ENCODE peak calls at places on chromosomes 4 and X, in eight cellular contexts. R is upper lobe of left lung, O is HepG2, L is HCT116, J is Panc1, H is K562, Q is GM12878, T is GM23338. E is an unnamed sample.
A peak's percentile ranks its signal among the peaks of the same experiment; 100 is the strongest.

GRCh38 chrX:55783723-55784122 is 66.2 kb downstream of the RRAGB start:
- ATAC-seq in R (no peak), O (no peak), L (no peak), J (no peak), H (no peak), Q (peak; percentile 57), T (no peak), E (no peak)

GRCh38 chr4:168551945-168552695 is 55.3 kb downstream of the PALLD start:
- ATAC-seq in R (peak; percentile 55), O (no peak), L (peak; percentile 59), J (no peak), H (peak; percentile 79), Q (peak; percentile 61), T (peak; percentile 77), E (no peak)

GRCh38 chr4:38600575-38600974 is 63.4 kb upstream of the KLF3 start:
- ATAC-seq in R (peak; percentile 54), O (no peak), L (peak; percentile 61), J (no peak), H (peak; percentile 40), Q (peak; percentile 71), T (no peak), E (no peak)

GRCh38 chr4:140096483-140096861 is 57.5 kb downstream of the MAML3 start:
- ATAC-seq in R (no peak), O (no peak), L (no peak), J (no peak), H (no peak), Q (no peak), T (no peak), E (no peak)

GRCh38 chr4:26723216-26723615 is 137.4 kb upstream of the STIM2 start:
- ATAC-seq in R (no peak), O (no peak), L (no peak), J (no peak), H (no peak), Q (peak; percentile 98), T (no peak), E (no peak)

GRCh38 chrX:78237127-78237526 is 90.3 kb downstream of the CYSLTR1 start:
- ATAC-seq in R (no peak), O (no peak), L (no peak), J (no peak), H (no peak), Q (no peak), T (no peak), E (no peak)

GRCh38 chr4:3059090-3059428 is 15.3 kb downstream of the HTT-AS start:
- ATAC-seq in R (peak; percentile 48), O (no peak), L (no peak), J (no peak), H (no peak), Q (peak; percentile 96), T (no peak), E (no peak)

GRCh38 chr4:112509243-112510190 is 6.5 kb downstream of the NEUROG2 start:
- ATAC-seq in R (no peak), O (no peak), L (no peak), J (no peak), H (no peak), Q (no peak), T (peak; percentile 8), E (no peak)

GRCh38 chr4:19693949-19694597 is 557.6 kb upstream of the SLIT2 start:
- ATAC-seq in R (no peak), O (no peak), L (no peak), J (no peak), H (no peak), Q (no peak), T (peak; percentile 59), E (no peak)

GRCh38 chr4:78185117-78185516 is 128.0 kb downstream of the FRAS1 start:
- ATAC-seq in R (no peak), O (no peak), L (no peak), J (no peak), H (no peak), Q (no peak), T (no peak), E (no peak)

GRCh38 chrX:10085223-10085622 is 71.6 kb upstream of the CLCN4 start:
- ATAC-seq in R (no peak), O (no peak), L (no peak), J (no peak), H (no peak), Q (peak; percentile 53), T (no peak), E (no peak)

GRCh38 chrX:45851434-45851991 is 650.8 kb upstream of the DIPK2B start:
- ATAC-seq in R (peak; percentile 75), O (peak; percentile 90), L (peak; percentile 84), J (peak; percentile 95), H (no peak), Q (peak; percentile 62), T (peak; percentile 80), E (peak; percentile 43)

GRCh38 chrX:133544778-133545177 is 129.5 kb upstream of the GPC4 start:
- ATAC-seq in R (no peak), O (peak; percentile 9), L (no peak), J (no peak), H (no peak), Q (no peak), T (no peak), E (no peak)

GRCh38 chr4:8560265-8561047 is 19.7 kb upstream of the GPR78 start:
- ATAC-seq in R (peak; percentile 20), O (no peak), L (no peak), J (peak; percentile 30), H (peak; percentile 49), Q (no peak), T (peak; percentile 53), E (no peak)

GRCh38 chrX:39140581-39140980 is 339.3 kb downstream of the MID1IP1 start:
- ATAC-seq in R (no peak), O (no peak), L (no peak), J (no peak), H (no peak), Q (no peak), T (no peak), E (no peak)

GRCh38 chr4:25090516-25090915 is 59.8 kb upstream of the LGI2 start:
- ATAC-seq in R (no peak), O (no peak), L (no peak), J (no peak), H (no peak), Q (no peak), T (no peak), E (no peak)

GRCh38 chrX:31213941-31214340 is 142.1 kb upstream of the FTHL17 start:
- ATAC-seq in R (no peak), O (peak; percentile 55), L (no peak), J (no peak), H (peak; percentile 67), Q (peak; percentile 64), T (no peak), E (no peak)

GRCh38 chrX:154305481-154306205 is 10.0 kb downstream of the TKTL1 start:
- ATAC-seq in R (no peak), O (no peak), L (no peak), J (no peak), H (no peak), Q (no peak), T (no peak), E (no peak)

GRCh38 chr4:118037955-118038354 is 3.7 kb downstream of the NDST3 start:
- ATAC-seq in R (no peak), O (no peak), L (no peak), J (no peak), H (no peak), Q (no peak), T (no peak), E (no peak)

GRCh38 chr4:123786159-123786915 is 389.7 kb downstream of the SPRY1 start:
- ATAC-seq in R (peak; percentile 35), O (no peak), L (no peak), J (no peak), H (no peak), Q (no peak), T (no peak), E (peak; percentile 51)

GRCh38 chr4:4564522-4564921 is 22.7 kb upstream of the STX18 start:
- ATAC-seq in R (no peak), O (no peak), L (no peak), J (no peak), H (no peak), Q (no peak), T (no peak), E (no peak)

GRCh38 chr4:80362578-80363181 is 27.1 kb downstream of the CFAP299 start:
- ATAC-seq in R (no peak), O (peak; percentile 77), L (peak; percentile 76), J (peak; percentile 78), H (peak; percentile 86), Q (peak; percentile 88), T (peak; percentile 85), E (no peak)

GRCh38 chr4:32133734-32134133 is 1413.6 kb downstream of the PCDH7 start:
- ATAC-seq in R (no peak), O (no peak), L (no peak), J (no peak), H (no peak), Q (no peak), T (peak; percentile 93), E (no peak)

GRCh38 chr4:180203349-180203748 is 2039.9 kb upstream of the TENM3 start:
- ATAC-seq in R (no peak), O (no peak), L (no peak), J (no peak), H (no peak), Q (peak; percentile 72), T (no peak), E (no peak)

GRCh38 chrX:53659039-53659438 is 27.5 kb downstream of the HUWE1 start:
- ATAC-seq in R (no peak), O (peak; percentile 32), L (no peak), J (no peak), H (no peak), Q (no peak), T (no peak), E (no peak)

GRCh38 chr4:108055787-108056186 is 66.1 kb downstream of the HADH start:
- ATAC-seq in R (no peak), O (no peak), L (no peak), J (no peak), H (no peak), Q (no peak), T (no peak), E (no peak)
- TF ChIP-seq POLR2AphosphoS5 in R (no peak), O (no peak), L (no peak), J (no peak), H (no peak), Q (no peak), T (no peak), E (no peak)

GRCh38 chr4:103272174-103272573 is 74.0 kb upstream of the CENPE start:
- ATAC-seq in R (no peak), O (no peak), L (no peak), J (no peak), H (no peak), Q (no peak), T (no peak), E (no peak)
- TF ChIP-seq POLR2AphosphoS5 in R (no peak), O (no peak), L (no peak), J (no peak), H (no peak), Q (no peak), T (no peak), E (no peak)

GRCh38 chr4:7358100-7358735 is 76.5 kb downstream of the PSAPL1 start:
- ATAC-seq in R (peak; percentile 59), O (no peak), L (peak; percentile 90), J (peak; percentile 83), H (no peak), Q (no peak), T (no peak), E (peak; percentile 88)
- TF ChIP-seq POLR2AphosphoS5 in R (no peak), O (no peak), L (no peak), J (no peak), H (no peak), Q (no peak), T (no peak), E (peak; percentile 91)

DNA sequence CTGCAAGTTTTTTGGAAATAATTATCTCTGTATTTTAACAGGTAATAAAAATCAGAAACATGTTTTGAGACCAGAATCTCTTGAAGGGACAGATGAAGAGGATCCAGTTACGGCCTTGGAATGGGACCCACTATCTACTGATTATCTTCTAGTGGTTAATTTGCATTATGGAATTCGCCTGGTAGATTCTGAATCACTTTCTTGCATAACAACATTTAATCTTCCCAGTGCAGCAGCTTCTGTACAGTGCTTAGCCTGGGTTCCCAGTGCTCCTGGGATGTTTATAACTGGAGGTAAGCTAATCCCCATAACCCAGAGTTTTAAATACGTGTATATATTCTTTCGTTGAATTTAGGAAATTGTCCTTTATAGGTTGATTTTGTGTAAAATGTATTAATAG is 59.4 kb downstream of the WDR17 start:
- ATAC-seq in R (no peak), O (no peak), L (no peak), J (no peak), H (no peak), Q (no peak), T (no peak), E (no peak)
- TF ChIP-seq POLR2AphosphoS5 in R (no peak), O (no peak), L (no peak), J (no peak), H (no peak), Q (no peak), T (no peak), E (no peak)